ENCODE peak calls at places on chromosomes 16 and 17, in eight cellular contexts. I is HFF-Myc; K is activated CD4-positive, CD25-positive, alpha-beta regulatory T cell; U is left colon; M is iPS-NIHi11; Q is H7; A is NCI-H1105 treated with DMSO at 0.1 percent for 48 hours; Z is A673. L is an unnamed sample.

GRCh38 chr17:41082565-41083136 is 1.3 kb upstream of the KRTAP4-7 start:
- DNase-seq in M (no peak), Q (no peak), A (no peak), Z (no peak), U (no peak), I (no peak), K (no peak), L (no peak)

GRCh38 chr17:67246648-67247415 is 1.8 kb upstream of the HELZ start:
- DNase-seq in Q (peak; percentile 56), Z (no peak), K (no peak), M (peak; percentile 45), U (peak; percentile 80), A (no peak), I (no peak), L (peak; percentile 53)

GRCh38 chr17:74148446-74148845 is 55.0 kb upstream of the RPL38 start:
- DNase-seq in I (no peak), M (no peak), Z (no peak), U (no peak), Q (no peak), K (no peak), A (no peak), L (no peak)

GRCh38 chr16:85365120-85365519 is 248.0 kb upstream of the GSE1 start:
- DNase-seq in A (peak; percentile 47), K (no peak), U (no peak), Z (no peak), I (no peak), M (no peak), Q (no peak), L (no peak)

GRCh38 chr17:73211745-73212144 is 18.9 kb downstream of the COG1 start:
- DNase-seq in Z (no peak), U (no peak), A (no peak), M (no peak), I (no peak), Q (no peak), K (no peak), L (no peak)

GRCh38 chr17:72305964-72306551 is 185.2 kb downstream of the SOX9 start:
- DNase-seq in M (no peak), K (no peak), A (no peak), Q (peak; percentile 35), I (no peak), U (no peak), Z (no peak), L (peak; percentile 59)

GRCh38 chr16:10256855-10257641 is 74.8 kb upstream of the GRIN2A start:
- DNase-seq in Q (peak; percentile 89), U (no peak), M (peak; percentile 86), A (no peak), K (peak; percentile 23), Z (peak; percentile 58), I (no peak), L (peak; percentile 26)

GRCh38 chr16:57394444-57394843 is 10.1 kb upstream of the CCL17 start:
- DNase-seq in M (no peak), I (no peak), K (no peak), U (peak; percentile 65), Z (no peak), A (no peak), Q (no peak), L (peak; percentile 53)

GRCh38 chr16:66740010-66740409 is 11.4 kb downstream of the DYNC1LI2 start:
- DNase-seq in A (peak; percentile 10), Z (peak; percentile 68), I (no peak), Q (peak; percentile 79), M (peak; percentile 71), U (no peak), K (no peak), L (no peak)

GRCh38 chr17:81518785-81519283 is 6.2 kb upstream of the ACTG1 start:
- DNase-seq in U (peak; percentile 74), M (peak; percentile 39), I (no peak), A (no peak), K (no peak), Q (peak; percentile 88), Z (no peak), L (peak; percentile 66)

GRCh38 chr16:70725024-70725911 is 39.4 kb upstream of the MTSS2 start:
- DNase-seq in A (no peak), U (no peak), M (no peak), Q (no peak), Z (no peak), K (no peak), I (no peak), L (no peak)

GRCh38 chr16:88941051-88941932 is 35.7 kb downstream of the CBFA2T3 start:
- DNase-seq in K (no peak), U (no peak), Z (no peak), M (peak; percentile 66), I (no peak), A (no peak), Q (peak; percentile 88), L (peak; percentile 14)

GRCh38 chr17:38590988-38591758 is 14.6 kb downstream of the SRCIN1 start:
- DNase-seq in A (no peak), U (no peak), Q (no peak), Z (no peak), K (no peak), I (no peak), M (no peak), L (no peak)

GRCh38 chr16:55326261-55326802 is 2.3 kb downstream of the IRX6 start:
- DNase-seq in K (no peak), I (no peak), M (no peak), Z (no peak), U (no peak), Q (peak; percentile 33), A (no peak), L (no peak)

GRCh38 chr17:17205368-17206148 is 575 bp downstream of the PLD6 start:
- DNase-seq in A (peak; percentile 57), Z (peak; percentile 69), I (no peak), K (peak; percentile 51), M (peak; percentile 86), Q (peak; percentile 68), U (peak; percentile 74), L (peak; percentile 80)

GRCh38 chr16:17448640-17449638 is 21.8 kb downstream of the XYLT1 start:
- DNase-seq in Z (no peak), M (no peak), K (no peak), A (no peak), I (no peak), U (peak; percentile 33), Q (no peak), L (peak; percentile 76)

GRCh38 chr17:57552114-57552601 is 192.9 kb downstream of the CCDC182 start:
- DNase-seq in M (peak; percentile 69), I (no peak), K (no peak), U (no peak), Z (no peak), A (no peak), Q (peak; percentile 86), L (no peak)

GRCh38 chr17:76983431-76983830 is 115.2 kb downstream of the MGAT5B start:
- DNase-seq in A (no peak), U (no peak), M (no peak), Q (no peak), I (no peak), Z (no peak), K (no peak), L (no peak)

GRCh38 chr17:79811036-79811887 is 14.4 kb upstream of the CBX8 start:
- DNase-seq in Z (peak; percentile 83), Q (peak; percentile 85), U (no peak), I (no peak), M (no peak), K (no peak), A (peak; percentile 69), L (no peak)

GRCh38 chr16:82773018-82773417 is 146.2 kb downstream of the CDH13 start:
- DNase-seq in I (no peak), A (no peak), U (no peak), Z (no peak), K (no peak), Q (no peak), M (no peak), L (no peak)

GRCh38 chr17:65208753-65209152 is 71.6 kb downstream of the RGS9 start:
- DNase-seq in K (no peak), I (no peak), Z (no peak), U (no peak), M (no peak), A (no peak), Q (no peak), L (no peak)

GRCh38 chr16:67019171-67019570 is 9.8 kb upstream of the CBFB start:
- DNase-seq in Z (no peak), A (no peak), U (no peak), Q (no peak), K (no peak), M (no peak), I (no peak), L (no peak)

GRCh38 chr17:43427362-43428043 is 28.7 kb downstream of the ARL4D start:
- DNase-seq in K (no peak), A (peak; percentile 13), Q (no peak), Z (no peak), M (no peak), U (no peak), I (no peak), L (no peak)

GRCh38 chr16:80623376-80623775 is 82.6 kb downstream of the DYNLRB2 start:
- DNase-seq in Q (no peak), Z (no peak), I (no peak), K (no peak), M (no peak), U (no peak), A (no peak), L (no peak)

GRCh38 chr16:4226251-4227039 is 15.4 kb downstream of the SRL start:
- DNase-seq in U (no peak), Z (no peak), I (no peak), M (no peak), A (no peak), Q (no peak), K (no peak), L (no peak)

GRCh38 chr17:12089809-12090384 is 69.2 kb downstream of the MAP2K4 start:
- DNase-seq in Z (peak; percentile 61), Q (no peak), M (no peak), I (peak; percentile 20), A (peak; percentile 34), U (no peak), K (no peak), L (no peak)

GRCh38 chr17:16442141-16442540 is 26.8 kb downstream of the TRPV2 start:
- DNase-seq in M (no peak), U (no peak), A (no peak), Z (no peak), Q (no peak), I (no peak), K (no peak), L (no peak)

GRCh38 chr17:46841561-46842379 is 9.6 kb upstream of the WNT9B start:
- DNase-seq in K (no peak), Z (peak; percentile 24), A (no peak), U (no peak), M (peak; percentile 95), Q (peak; percentile 96), I (no peak), L (no peak)

GRCh38 chr17:51636291-51636690 is 375.9 kb downstream of the UTP18 start:
- DNase-seq in U (no peak), M (peak; percentile 42), K (no peak), Q (peak; percentile 33), Z (no peak), I (no peak), A (no peak), L (no peak)

GRCh38 chr17:36617773-36618172 is 16.4 kb downstream of the MRM1 start:
- DNase-seq in K (no peak), I (no peak), U (no peak), Z (no peak), A (no peak), Q (no peak), M (no peak), L (no peak)

GRCh38 chr17:46782250-46782953 is 36.1 kb downstream of the WNT3 start:
- DNase-seq in Q (peak; percentile 91), K (no peak), I (no peak), M (peak; percentile 80), A (no peak), Z (no peak), U (no peak), L (no peak)

GRCh38 chr17:9576521-9577401 is at the start of gene CFAP52:
- DNase-seq in M (peak; percentile 82), U (peak; percentile 73), A (peak; percentile 80), I (peak; percentile 48), K (peak; percentile 59), Q (peak; percentile 88), Z (peak; percentile 88), L (peak; percentile 85)

GRCh38 chr16:73385701-73386100 is 337.8 kb upstream of the ZFHX3 start:
- DNase-seq in A (no peak), U (no peak), Q (no peak), M (no peak), K (no peak), Z (no peak), I (no peak), L (no peak)

GRCh38 chr17:76524598-76525512 is 12.7 kb downstream of the CYGB start:
- DNase-seq in K (no peak), A (no peak), Z (no peak), U (no peak), M (no peak), Q (no peak), I (no peak), L (peak; percentile 64)